ENCODE peak calls at places on chromosome 10, in ten cellular contexts. A is MM.1S, H is hepatocyte, T is PC-9, L is A549, R is PC-3, B is SK-N-SH, Q is mammary epithelial cell, P is dorsolateral prefrontal cortex, J is tibial artery. I is an unnamed sample.

GRCh38 chr10:18918545-18918944 is 130.1 kb upstream of the MALRD1 start:
- DNase-seq in A (no peak), H (peak), T (no peak), L (peak), R (peak), B (no peak), Q (peak), P (no peak), J (no peak), I (peak)

GRCh38 chr10:3045471-3046209 is 21.7 kb upstream of the PFKP start:
- DNase-seq in A (no peak), H (peak), T (peak), L (peak), R (peak), B (peak), Q (peak), P (no peak), J (peak), I (peak)

GRCh38 chr10:58608356-58608755 is 95.7 kb downstream of the BICC1 start:
- DNase-seq in A (no peak), H (no peak), T (no peak), L (no peak), R (no peak), B (no peak), Q (no peak), P (no peak), J (no peak), I (no peak)

GRCh38 chr10:132614431-132615341 is 77.1 kb downstream of the INPP5A start:
- DNase-seq in A (no peak), H (no peak), T (no peak), L (no peak), R (no peak), B (peak), Q (no peak), P (no peak), J (no peak), I (no peak)

GRCh38 chr10:14749051-14749809 is 25.5 kb downstream of the FAM107B start:
- DNase-seq in A (no peak), H (peak), T (no peak), L (peak), R (no peak), B (no peak), Q (no peak), P (no peak), J (no peak), I (no peak)

GRCh38 chr10:96753956-96754355 is 33.6 kb upstream of the PIK3AP1 start:
- DNase-seq in A (no peak), H (no peak), T (no peak), L (no peak), R (no peak), B (no peak), Q (no peak), P (no peak), J (no peak), I (no peak)

GRCh38 chr10:102410427-102411073 is 8.0 kb downstream of the PSD start:
- DNase-seq in A (no peak), H (peak), T (no peak), L (no peak), R (no peak), B (peak), Q (no peak), P (peak), J (no peak), I (no peak)

GRCh38 chr10:130772056-130772455 is 539.5 kb downstream of the TCERG1L start:
- DNase-seq in A (no peak), H (no peak), T (no peak), L (no peak), R (no peak), B (no peak), Q (no peak), P (no peak), J (peak), I (no peak)

GRCh38 chr10:116268976-116269375 is 4.0 kb downstream of the GFRA1 start:
- DNase-seq in A (no peak), H (no peak), T (no peak), L (peak), R (no peak), B (peak), Q (no peak), P (no peak), J (no peak), I (no peak)

GRCh38 chr10:24351883-24352778 is 143.2 kb downstream of the KIAA1217 start:
- DNase-seq in A (no peak), H (no peak), T (no peak), L (no peak), R (no peak), B (no peak), Q (no peak), P (no peak), J (no peak), I (no peak)

GRCh38 chr10:11878776-11879175 is 55.6 kb downstream of the PROSER2 start:
- DNase-seq in A (no peak), H (no peak), T (no peak), L (no peak), R (no peak), B (no peak), Q (no peak), P (no peak), J (no peak), I (no peak)

GRCh38 chr10:100802196-100802595 is 56.8 kb downstream of the PAX2 start:
- DNase-seq in A (no peak), H (no peak), T (no peak), L (no peak), R (no peak), B (no peak), Q (no peak), P (no peak), J (no peak), I (no peak)

GRCh38 chr10:124389613-124390361 is 28.9 kb downstream of the OAT start:
- DNase-seq in A (peak), H (no peak), T (no peak), L (no peak), R (no peak), B (peak), Q (no peak), P (no peak), J (no peak), I (no peak)
- H3K4me3 ChIP-seq in A (peak), H (no peak), T (peak), L (peak), R (peak), B (peak), Q (peak), P (peak), J (peak), I (no peak)

GRCh38 chr10:68792115-68792514 is 35.2 kb upstream of the STOX1 start:
- DNase-seq in A (no peak), H (no peak), T (no peak), L (no peak), R (peak), B (no peak), Q (no peak), P (no peak), J (no peak), I (no peak)
- TF ChIP-seq CTCF in A (peak), H (peak), T (peak), L (peak), R (peak), B (peak), Q (peak), P (peak), J (no peak), I (no peak)

DNA sequence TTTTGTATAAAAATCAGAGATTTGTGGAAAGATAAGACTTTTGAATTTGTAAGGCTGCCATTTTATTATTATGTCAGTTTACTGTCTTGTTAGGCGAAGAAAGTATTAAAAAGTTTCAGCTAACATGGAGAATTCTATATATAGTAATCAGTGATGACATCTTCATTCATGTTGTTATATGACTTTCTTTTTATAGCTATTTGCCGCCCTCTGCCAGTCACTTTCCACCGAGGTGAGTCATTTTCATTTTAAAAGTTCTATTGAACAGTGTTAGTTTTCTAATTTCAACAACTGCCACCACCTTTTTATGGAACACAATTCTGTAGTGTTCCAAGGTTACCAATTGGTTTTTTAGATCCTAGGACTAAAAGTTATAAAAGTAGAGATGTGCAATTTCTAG is 11.8 kb downstream of the CUTC start:
- DNase-seq in A (no peak), H (no peak), T (no peak), L (no peak), R (peak), B (no peak), Q (no peak), P (no peak), J (no peak), I (no peak)
- H3K27ac ChIP-seq in A (no peak), H (no peak), T (no peak), L (no peak), R (no peak), B (no peak), Q (no peak), P (no peak), J (peak), I (no peak)

DNA sequence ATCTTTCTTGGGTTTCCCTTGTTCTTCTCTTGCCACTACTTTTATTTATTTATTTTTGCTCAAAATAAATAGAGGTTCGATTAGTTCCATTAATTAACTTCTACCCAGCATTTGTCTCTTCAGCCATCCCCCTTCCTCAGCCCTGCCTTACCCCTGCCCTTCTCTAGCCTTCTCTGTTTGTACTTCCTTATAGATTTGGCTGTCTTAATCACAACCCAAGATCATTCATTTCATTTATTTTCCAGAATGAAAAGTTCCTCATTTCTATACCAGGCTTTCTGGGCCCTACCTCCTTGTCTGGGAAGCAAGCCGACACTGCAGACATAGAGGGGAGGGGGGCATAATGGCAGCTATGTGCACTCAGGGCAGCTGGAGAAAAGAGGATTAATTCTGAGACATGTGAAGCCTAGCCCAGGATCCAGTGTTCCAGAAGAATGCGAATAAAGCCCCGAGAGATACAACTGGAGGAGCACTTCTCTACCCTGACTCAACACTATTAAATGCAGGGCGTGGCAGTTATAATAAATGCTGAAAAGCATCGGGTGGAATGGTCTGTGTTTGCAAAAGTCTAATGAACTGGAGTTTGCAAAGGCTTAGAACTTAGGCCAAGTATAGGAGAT is 6.4 kb upstream of the PDCD4 start:
- DNase-seq in A (no peak), H (peak), T (peak), L (peak), R (peak), B (no peak), Q (peak), P (no peak), J (no peak), I (no peak)
- H3K4me3 ChIP-seq in A (peak), H (no peak), T (no peak), L (no peak), R (peak), B (no peak), Q (no peak), P (no peak), J (no peak), I (no peak)

DNA sequence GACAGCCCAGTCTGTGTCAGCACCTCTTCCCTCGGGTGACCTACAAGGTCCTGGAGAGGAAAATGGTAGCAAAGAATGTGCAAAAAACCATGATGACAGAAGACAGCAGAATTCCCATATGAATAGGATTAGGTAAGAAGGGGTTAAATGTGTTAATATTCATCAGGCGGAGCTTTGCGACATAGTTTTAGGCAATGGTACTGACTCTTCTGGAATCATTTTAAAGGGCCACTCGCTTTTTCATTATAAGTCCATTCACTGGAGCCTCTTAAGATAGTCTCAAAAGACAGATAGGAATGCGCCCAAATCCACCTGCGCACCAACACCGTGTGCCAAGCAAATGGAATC is 38.2 kb downstream of the DLG5 start:
- DNase-seq in A (no peak), H (no peak), T (no peak), L (no peak), R (no peak), B (no peak), Q (no peak), P (no peak), J (no peak), I (no peak)
- TF ChIP-seq CTCF in A (no peak), H (no peak), T (no peak), L (no peak), R (no peak), B (no peak), Q (no peak), P (no peak), J (no peak), I (no peak)

GRCh38 chr10:87660484-87661133 is 931 bp downstream of the PAPSS2 start:
- DNase-seq in A (peak), H (peak), T (no peak), L (peak), R (no peak), B (no peak), Q (no peak), P (no peak), J (no peak), I (peak)
- H3K27ac ChIP-seq in A (no peak), H (peak), T (no peak), L (peak), R (no peak), B (no peak), Q (no peak), P (peak), J (peak), I (peak)

GRCh38 chr10:93481931-93482834 is at the start of gene MYOF:
- DNase-seq in A (peak), H (peak), T (peak), L (peak), R (peak), B (peak), Q (peak), P (no peak), J (peak), I (peak)

GRCh38 chr10:93485690-93486089 is 3.6 kb upstream of the MYOF start:
- DNase-seq in A (no peak), H (no peak), T (no peak), L (no peak), R (no peak), B (no peak), Q (no peak), P (no peak), J (no peak), I (no peak)

GRCh38 chr10:93476756-93477155 is 5.4 kb downstream of the MYOF start:
- DNase-seq in A (no peak), H (no peak), T (no peak), L (no peak), R (no peak), B (no peak), Q (no peak), P (no peak), J (no peak), I (no peak)

GRCh38 chr10:93478873-93479272 is 3.3 kb downstream of the MYOF start:
- DNase-seq in A (no peak), H (no peak), T (no peak), L (no peak), R (no peak), B (no peak), Q (no peak), P (no peak), J (no peak), I (no peak)

GRCh38 chr10:93481213-93481930 is 762 bp downstream of the MYOF start:
- DNase-seq in A (no peak), H (no peak), T (no peak), L (no peak), R (peak), B (no peak), Q (peak), P (no peak), J (no peak), I (no peak)
- H3K4me3 ChIP-seq in A (peak), H (peak), T (peak), L (peak), R (peak), B (peak), Q (peak), P (peak), J (peak), I (peak)

I was measured in brain microvascular endothelial cell.